ENCODE peak calls at places on chromosome 15, in nine cellular contexts. C, V, S, W, J, O, T, F and Y are unnamed samples.

GRCh38 chr15:101723161-101723873 is 956 bp downstream of the TARS3 start:
- DNase-seq in O (no peak), T (peak; percentile 15), C (no peak), S (no peak), J (peak; percentile 69), F (no peak), V (peak; percentile 64), W (no peak), Y (no peak)

GRCh38 chr15:23384371-23384770 is 29.8 kb downstream of the GOLGA8S start:
- DNase-seq in O (no peak), F (no peak), S (no peak), J (no peak), W (no peak), T (no peak), C (no peak), V (no peak), Y (no peak)

GRCh38 chr15:90106522-90107117 is 4.4 kb upstream of the IDH2 start:
- DNase-seq in J (peak; percentile 68), S (no peak), V (no peak), W (peak; percentile 68), T (no peak), F (peak; percentile 77), C (peak; percentile 54), O (peak; percentile 91), Y (no peak)

GRCh38 chr15:42775431-42775830 is 38.5 kb upstream of the CDAN1 start:
- DNase-seq in O (no peak), W (no peak), J (no peak), C (no peak), T (no peak), V (no peak), S (no peak), F (no peak), Y (no peak)

GRCh38 chr15:43974852-43975251 is 148.1 kb downstream of the WDR76 start:
- DNase-seq in V (no peak), F (no peak), S (no peak), T (no peak), O (no peak), C (no peak), W (no peak), J (no peak), Y (no peak)

GRCh38 chr15:22949074-22949547 is 31.1 kb downstream of the CYFIP1 start:
- DNase-seq in C (peak; percentile 71), V (no peak), W (peak; percentile 80), O (no peak), S (peak; percentile 43), T (peak; percentile 59), F (peak; percentile 83), J (no peak), Y (peak; percentile 73)

GRCh38 chr15:100694381-100695012 is 92.1 kb downstream of the ASB7 start:
- DNase-seq in F (no peak), C (no peak), T (peak; percentile 67), W (no peak), S (peak; percentile 33), J (peak; percentile 80), V (no peak), O (no peak), Y (no peak)

GRCh38 chr15:73004462-73004861 is 47.8 kb upstream of the NEO1 start:
- DNase-seq in C (no peak), J (no peak), W (no peak), S (no peak), V (no peak), F (no peak), O (no peak), T (no peak), Y (no peak)

GRCh38 chr15:68150186-68150585 is 54.9 kb downstream of the CALML4 start:
- DNase-seq in W (no peak), F (no peak), C (no peak), T (no peak), V (no peak), S (no peak), J (no peak), O (no peak), Y (no peak)

GRCh38 chr15:83323296-83323711 is 38.8 kb upstream of the BNC1 start:
- DNase-seq in T (peak; percentile 95), V (no peak), C (no peak), F (no peak), W (peak; percentile 60), J (peak; percentile 8), S (no peak), O (peak; percentile 82), Y (no peak)

GRCh38 chr15:66565731-66566130 is at the start of gene LCTL:
- DNase-seq in V (no peak), C (no peak), O (no peak), F (no peak), W (peak; percentile 68), J (peak; percentile 38), T (peak; percentile 46), S (no peak), Y (peak; percentile 34)

GRCh38 chr15:57607570-57608000 is 15.9 kb downstream of the MYZAP start:
- DNase-seq in C (no peak), V (no peak), T (peak; percentile 80), J (peak; percentile 14), F (no peak), W (peak; percentile 75), S (no peak), O (peak; percentile 79), Y (peak; percentile 80)

GRCh38 chr15:48177875-48178611 is at the start of gene MYEF2:
- DNase-seq in V (peak; percentile 59), J (peak; percentile 26), T (peak; percentile 65), F (peak; percentile 61), O (peak; percentile 44), S (peak; percentile 34), C (peak; percentile 32), W (peak; percentile 18), Y (peak; percentile 64)

GRCh38 chr15:87416591-87417257 is 839.8 kb downstream of the NTRK3 start:
- DNase-seq in F (no peak), T (no peak), V (no peak), S (no peak), O (no peak), C (no peak), J (no peak), W (peak; percentile 63), Y (no peak)

GRCh38 chr15:37106490-37107001 is 6.2 kb upstream of the MEIS2 start:
- DNase-seq in S (peak; percentile 44), F (peak; percentile 68), C (no peak), V (no peak), O (no peak), T (peak; percentile 63), J (no peak), W (no peak), Y (peak; percentile 75)
- H3K4me3 ChIP-seq in S (peak overlapping the region; percentile 31), F (peak overlapping the region; percentile 53), C (peak overlapping the region; percentile 34), V (no peak overlapping the region), O (no peak overlapping the region), T (peak overlapping the region; percentile 49), J (no peak overlapping the region), W (no peak overlapping the region), Y (peak overlapping the region; percentile 32)

DNA sequence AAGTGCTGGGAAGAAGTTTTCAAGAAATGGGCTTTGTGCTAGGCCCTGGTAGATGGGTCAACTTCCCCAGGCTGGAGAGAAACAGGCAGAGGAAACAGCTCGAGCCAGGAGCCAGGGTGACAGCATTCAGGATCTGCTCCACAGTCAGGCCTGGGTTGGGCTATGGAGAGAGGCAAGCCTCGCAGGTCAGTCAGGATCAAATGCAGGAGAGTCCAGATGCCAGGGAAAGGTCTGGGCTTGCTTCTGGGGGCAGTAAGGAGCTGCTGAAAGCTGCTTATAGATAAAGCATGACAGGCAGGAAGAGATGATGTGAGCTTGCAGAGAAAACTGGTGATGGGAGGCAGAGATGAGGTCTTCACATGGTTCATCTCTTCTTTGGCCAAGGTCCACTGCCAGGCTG is 10.9 kb upstream of the USP3 start:
- DNase-seq in W (no peak), V (no peak), J (no peak), S (no peak), O (no peak), F (no peak), C (no peak), T (no peak), Y (no peak)
- H3K4me1 ChIP-seq in W (no peaks in the 10 kb centered on the region), V (peaks cover 63% of the 10 kb centered on the region), J (peaks cover 35% of the 10 kb centered on the region), S (peaks cover 3% of the 10 kb centered on the region), O (peaks cover 73% of the 10 kb centered on the region), F (no peaks in the 10 kb centered on the region), C (no peaks in the 10 kb centered on the region), T (peaks cover 16% of the 10 kb centered on the region), Y (no peaks in the 10 kb centered on the region)

DNA sequence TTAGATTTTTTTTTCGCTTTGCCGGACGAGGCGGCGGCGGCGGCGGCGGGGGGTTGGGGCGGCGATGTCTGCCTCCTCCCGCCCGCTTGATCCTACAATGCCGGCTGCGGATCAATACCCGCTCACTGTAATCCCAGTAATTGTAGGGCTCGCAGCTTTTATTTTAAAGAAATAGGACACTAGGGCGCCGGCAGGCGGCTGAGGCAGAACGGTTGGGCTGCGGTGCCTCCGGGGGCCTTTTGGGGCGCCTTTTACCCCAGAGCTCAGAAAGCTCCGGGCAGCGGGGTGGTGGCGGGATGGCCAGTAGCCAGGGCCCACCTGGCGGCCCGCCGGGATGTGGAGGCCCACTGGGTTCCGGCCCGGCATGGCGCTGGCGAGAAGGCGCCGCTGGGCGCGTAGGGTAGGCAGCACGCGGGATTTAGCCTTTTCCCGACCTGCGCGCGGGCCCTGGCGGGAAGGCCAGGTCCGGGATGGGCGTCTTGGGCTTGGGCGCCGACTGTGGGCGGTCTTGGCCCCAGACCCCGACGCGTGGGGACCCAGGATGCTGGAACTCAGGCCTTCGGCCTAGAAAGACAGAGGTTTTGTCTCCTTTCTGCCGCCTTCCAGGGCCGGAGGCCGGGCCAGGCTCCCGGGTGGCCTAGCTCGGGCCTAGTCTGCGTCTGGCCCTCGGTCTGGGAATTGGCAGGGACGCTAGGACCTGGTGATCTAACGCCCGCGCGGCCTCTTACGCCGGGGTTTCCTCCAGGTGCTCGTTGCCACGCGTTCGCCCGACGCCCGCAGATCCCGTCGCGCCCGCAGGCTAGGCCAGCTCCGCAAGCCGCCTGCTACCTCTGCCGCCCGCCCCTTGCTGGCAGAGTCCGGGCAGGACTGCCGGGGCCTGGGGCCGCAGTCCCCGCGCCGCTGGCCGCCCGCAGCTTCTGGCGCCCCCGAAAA is 15.5 kb upstream of the ONECUT1 start:
- DNase-seq in O (no peak), T (no peak), W (no peak), C (no peak), J (no peak), F (no peak), V (no peak), S (no peak), Y (no peak)
- H3K4me3 ChIP-seq in O (no peak overlapping the region), T (no peak overlapping the region), W (no peak overlapping the region), C (peak overlapping the region; percentile 33), J (no peak overlapping the region), F (peak overlapping the region; percentile 57), V (no peak overlapping the region), S (peak overlapping the region; percentile 25), Y (no peak overlapping the region)

GRCh38 chr15:74170845-74171578 is 2.5 kb upstream of the ISLR start:
- DNase-seq in W (no peak), O (no peak), T (no peak), C (no peak), F (no peak), J (no peak), V (no peak), S (no peak), Y (peak; percentile 55)

GRCh38 chr15:74171965-74172541 is 1.5 kb upstream of the ISLR start:
- DNase-seq in J (no peak), V (no peak), T (no peak), S (no peak), O (no peak), W (no peak), C (no peak), F (no peak), Y (peak; percentile 53)

GRCh38 chr15:74168673-74169274 is 4.7 kb upstream of the ISLR start:
- DNase-seq in S (peak; percentile 71), J (no peak), T (no peak), F (no peak), O (no peak), C (no peak), W (no peak), V (no peak), Y (peak; percentile 57)

GRCh38 chr15:74170083-74170844 is 3.2 kb upstream of the ISLR start:
- DNase-seq in W (no peak), V (no peak), O (no peak), J (no peak), F (no peak), T (no peak), S (peak; percentile 68), C (no peak), Y (peak; percentile 36)

GRCh38 chr15:74167891-74168331 is 5.6 kb upstream of the ISLR start:
- DNase-seq in S (no peak), J (no peak), W (no peak), V (no peak), T (no peak), O (no peak), C (no peak), F (no peak), Y (peak; percentile 54)
- H3K4me1 ChIP-seq in S (peaks cover 31% of the 10 kb centered on the region), J (no peaks in the 10 kb centered on the region), W (no peaks in the 10 kb centered on the region), V (no peaks in the 10 kb centered on the region), T (peaks cover 5% of the 10 kb centered on the region), O (peaks cover 3% of the 10 kb centered on the region), C (no peaks in the 10 kb centered on the region), F (peaks cover 30% of the 10 kb centered on the region), Y (peaks cover 34% of the 10 kb centered on the region)